ENCODE peak calls at places on chromosomes 5 and 9, in eight cellular contexts. Q is fibroblast of lung, U is heart left ventricle, V is OCI-LY7, G is HepG2, B is K562, E is uterus, N is psoas muscle. J is an unnamed sample.

GRCh38 chr9:3960661-3961144 is 339.2 kb downstream of the GLIS3 start:
- DNase-seq in Q (peak; percentile 77), U (no peak), V (no peak), G (no peak), B (no peak), E (no peak), N (no peak), J (no peak)

GRCh38 chr9:87613265-87614111 is 112.4 kb upstream of the CTSL start:
- DNase-seq in Q (peak; percentile 38), U (no peak), V (no peak), G (peak; percentile 96), B (no peak), E (no peak), N (no peak), J (no peak)

GRCh38 chr9:129483467-129484324 is 137.2 kb downstream of the C9orf50 start:
- DNase-seq in Q (peak; percentile 94), U (peak; percentile 93), V (no peak), G (no peak), B (peak; percentile 45), E (peak; percentile 96), N (peak; percentile 94), J (peak; percentile 96)

GRCh38 chr5:151106509-151106908 is 25.7 kb upstream of the TNIP1 start:
- DNase-seq in Q (no peak), U (no peak), V (no peak), G (no peak), B (no peak), E (no peak), N (no peak), J (no peak)

GRCh38 chr9:1050125-1050895 is at the start of gene DMRT2:
- DNase-seq in Q (peak; percentile 25), U (peak; percentile 91), V (peak; percentile 93), G (peak; percentile 51), B (peak; percentile 43), E (peak; percentile 83), N (peak; percentile 97), J (peak; percentile 88)

GRCh38 chr5:29800752-29801151 is 1392.7 kb upstream of the CDH6 start:
- DNase-seq in Q (no peak), U (no peak), V (no peak), G (peak; percentile 20), B (no peak), E (no peak), N (no peak), J (no peak)

GRCh38 chr5:150582281-150582791 is 58.1 kb upstream of the SYNPO start:
- DNase-seq in Q (peak; percentile 87), U (peak; percentile 81), V (no peak), G (peak; percentile 62), B (no peak), E (peak; percentile 66), N (no peak), J (peak; percentile 53)

GRCh38 chr5:1468247-1468612 is 23.0 kb upstream of the SLC6A3 start:
- DNase-seq in Q (peak; percentile 16), U (peak; percentile 27), V (peak; percentile 49), G (peak; percentile 27), B (peak; percentile 50), E (peak; percentile 16), N (peak; percentile 51), J (no peak)

GRCh38 chr9:98962861-98963260 is 19.2 kb downstream of the COL15A1 start:
- DNase-seq in Q (no peak), U (no peak), V (no peak), G (no peak), B (no peak), E (no peak), N (no peak), J (no peak)

GRCh38 chr9:133158695-133159094 is 5.0 kb downstream of the GBGT1 start:
- DNase-seq in Q (no peak), U (no peak), V (no peak), G (no peak), B (no peak), E (no peak), N (peak; percentile 22), J (no peak)

GRCh38 chr5:80216753-80217596 is 38.9 kb downstream of the SERINC5 start:
- DNase-seq in Q (no peak), U (peak; percentile 90), V (no peak), G (no peak), B (no peak), E (peak; percentile 30), N (peak; percentile 91), J (peak; percentile 88)

DNA sequence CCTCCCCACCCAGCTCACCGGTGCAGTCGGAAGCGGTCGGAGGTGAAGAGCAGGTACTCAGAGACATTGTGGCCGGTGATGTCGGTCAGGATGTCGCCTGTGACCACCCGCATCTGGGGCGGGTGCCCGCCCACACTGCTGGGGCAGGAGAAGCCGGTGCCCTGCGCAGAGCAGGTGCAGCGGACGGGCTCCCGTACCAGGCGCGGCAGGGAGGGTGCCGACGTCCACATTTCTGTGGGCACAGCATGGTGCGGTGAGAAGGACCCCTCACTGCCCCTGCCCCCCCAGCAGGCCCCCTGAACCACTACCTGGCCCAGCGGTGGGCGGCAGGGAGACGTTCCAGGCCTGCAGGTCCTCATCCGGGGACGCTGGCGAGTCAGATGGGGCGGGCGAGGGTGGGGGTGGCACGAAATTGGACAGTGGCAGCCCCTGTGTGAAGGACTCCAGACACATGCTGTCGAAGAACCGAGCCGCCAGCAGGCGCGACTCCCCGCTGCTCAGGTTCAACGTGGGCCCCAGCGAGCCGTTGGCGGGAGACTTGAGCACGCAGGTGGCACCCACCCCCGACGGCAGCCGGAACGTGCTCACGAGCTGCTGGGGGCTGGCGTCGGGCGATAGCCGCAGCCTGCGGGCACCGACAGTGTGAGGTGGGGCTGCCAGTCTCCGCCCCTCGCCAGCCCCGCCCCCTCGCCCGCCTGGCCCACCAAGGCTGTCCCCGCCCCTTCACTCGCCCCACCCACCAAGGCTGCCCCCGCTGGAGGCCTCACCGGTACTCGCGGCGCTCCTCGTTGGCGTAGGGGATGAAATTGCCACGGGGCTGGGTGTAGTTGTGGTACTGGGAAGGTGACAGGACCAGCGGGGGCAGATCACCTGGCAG is 15.1 kb downstream of the ABCA2 start:
- DNase-seq in Q (no peak), U (no peak), V (no peak), G (no peak), B (peak; percentile 95), E (no peak), N (no peak), J (no peak)
- H3K9me3 ChIP-seq in Q (no peaks in the 10 kb centered on the region), U (no peaks in the 10 kb centered on the region), V (no peaks in the 10 kb centered on the region), G (no peaks in the 10 kb centered on the region), B (no peaks in the 10 kb centered on the region), E (no peaks in the 10 kb centered on the region), N (no peaks in the 10 kb centered on the region), J (no peaks in the 10 kb centered on the region)

GRCh38 chr9:121811751-121812150 is 160.3 kb downstream of the DAB2IP start:
- DNase-seq in Q (no peak), U (no peak), V (no peak), G (no peak), B (no peak), E (no peak), N (no peak), J (no peak)
- H3K27ac ChIP-seq in Q (no peak overlapping the region), U (no peak overlapping the region), V (no peak overlapping the region), G (no peak overlapping the region), B (no peak overlapping the region), E (no peak overlapping the region), N (no peak overlapping the region), J (no peak overlapping the region)

DNA sequence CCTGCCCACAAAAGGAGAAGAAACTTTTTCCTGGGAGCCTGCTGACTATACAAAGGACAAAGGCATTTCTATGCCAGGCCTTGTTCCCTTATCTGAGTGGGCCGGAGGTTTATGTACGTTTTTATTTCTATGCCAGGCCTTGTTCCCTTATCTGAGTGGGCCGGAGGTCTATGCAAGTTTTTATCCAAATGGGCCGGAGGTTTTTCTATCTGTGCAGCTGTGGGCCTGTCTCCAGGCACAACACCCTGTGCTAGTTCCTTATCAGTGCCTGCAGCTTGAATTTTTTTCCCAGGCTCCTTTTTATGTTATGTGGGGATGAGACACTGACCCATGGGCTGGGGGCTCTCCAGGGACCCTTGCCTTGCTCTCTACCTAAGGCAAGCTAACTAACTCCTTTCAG is 5.5 kb downstream of the SLC25A2 start:
- DNase-seq in Q (no peak), U (no peak), V (no peak), G (no peak), B (peak; percentile 48), E (no peak), N (no peak), J (no peak)
- H3K9me3 ChIP-seq in Q (no peaks in the 10 kb centered on the region), U (peaks cover 7% of the 10 kb centered on the region), V (peaks cover 3% of the 10 kb centered on the region), G (peaks cover 35% of the 10 kb centered on the region), B (no peaks in the 10 kb centered on the region), E (peaks cover 58% of the 10 kb centered on the region), N (peaks cover 30% of the 10 kb centered on the region), J (peaks cover 20% of the 10 kb centered on the region)

DNA sequence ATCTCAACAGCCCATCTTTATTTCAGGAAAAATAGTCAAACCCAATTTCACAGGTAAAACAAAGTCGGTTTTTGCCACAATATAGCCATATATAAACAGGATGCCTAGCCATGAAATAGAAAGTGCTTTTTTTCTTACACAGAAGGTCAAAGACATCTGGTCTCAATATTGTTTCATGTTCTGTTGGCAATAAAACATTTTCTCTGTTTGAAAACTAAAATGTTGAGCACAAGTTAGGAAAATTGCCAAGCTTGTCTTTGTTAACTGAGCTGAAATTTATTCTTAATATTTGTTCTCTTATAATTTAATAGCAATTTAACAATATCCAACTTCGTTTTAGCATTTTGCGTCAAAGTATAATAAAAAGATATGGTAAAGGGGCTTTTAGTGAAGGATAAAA is 673.4 kb downstream of the DTWD2 start:
- DNase-seq in Q (peak; percentile 2), U (no peak), V (no peak), G (no peak), B (no peak), E (no peak), N (no peak), J (no peak)
- H3K27ac ChIP-seq in Q (no peak overlapping the region), U (no peak overlapping the region), V (no peak overlapping the region), G (no peak overlapping the region), B (no peak overlapping the region), E (no peak overlapping the region), N (no peak overlapping the region), J (no peak overlapping the region)

DNA sequence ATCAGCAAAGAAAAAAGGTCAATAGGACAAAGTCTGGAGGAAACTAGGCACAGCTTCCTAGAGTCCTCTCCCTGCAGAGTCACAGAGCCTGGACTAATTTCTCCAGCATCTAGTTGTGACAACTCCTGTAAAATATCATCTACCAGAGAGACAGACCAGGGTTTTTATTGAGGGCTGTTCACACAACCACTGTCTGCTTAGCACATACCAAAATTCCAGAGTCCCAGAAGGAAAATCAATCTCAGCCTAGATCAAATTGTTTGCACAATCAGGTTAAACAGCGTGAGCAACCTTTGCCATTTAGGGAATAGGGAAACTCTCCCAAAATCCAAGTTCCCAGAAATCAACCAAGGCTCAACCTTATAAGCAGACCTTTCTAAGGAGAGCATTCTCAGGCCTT is 190.3 kb downstream of the SYK start:
- DNase-seq in Q (peak; percentile 24), U (no peak), V (no peak), G (peak; percentile 5), B (no peak), E (no peak), N (no peak), J (no peak)
- H3K9me3 ChIP-seq in Q (no peaks in the 10 kb centered on the region), U (no peaks in the 10 kb centered on the region), V (no peaks in the 10 kb centered on the region), G (no peaks in the 10 kb centered on the region), B (no peaks in the 10 kb centered on the region), E (no peaks in the 10 kb centered on the region), N (peaks cover 4% of the 10 kb centered on the region), J (peaks cover 3% of the 10 kb centered on the region)

J was measured in aorta.